ENCODE peak calls at places on chromosome 2, in six cellular contexts. S is NCI-H1417 treated with DMSO at 0.1 percent for 48 hours, Y is nephron progenitor cell, V is NT2/D1, L is left colon, F is aorta. U is an unnamed sample.

GRCh38 chr2:157627594-157628281 is 926 bp downstream of the ACVR1C start:
- DNase-seq in S (no peak), Y (peak), V (no peak), L (peak), F (no peak), U (no peak)

GRCh38 chr2:230043025-230043424 is 25.7 kb downstream of the SLC16A14 start:
- DNase-seq in S (no peak), Y (no peak), V (no peak), L (no peak), F (no peak), U (no peak)

GRCh38 chr2:177010134-177010533 is 202.5 kb upstream of the HNRNPA3 start:
- DNase-seq in S (no peak), Y (no peak), V (no peak), L (no peak), F (no peak), U (no peak)

GRCh38 chr2:235951980-235952379 is 216.2 kb downstream of the GBX2 start:
- DNase-seq in S (no peak), Y (no peak), V (no peak), L (no peak), F (no peak), U (no peak)

GRCh38 chr2:157053876-157054275 is 203.6 kb upstream of the GALNT5 start:
- DNase-seq in S (no peak), Y (no peak), V (no peak), L (no peak), F (no peak), U (no peak)

GRCh38 chr2:232563580-232563979 is 13.1 kb downstream of the EIF4E2 start:
- DNase-seq in S (no peak), Y (no peak), V (no peak), L (no peak), F (no peak), U (no peak)

GRCh38 chr2:44936275-44936674 is 5.2 kb upstream of the SIX3 start:
- DNase-seq in S (no peak), Y (no peak), V (no peak), L (no peak), F (no peak), U (no peak)

GRCh38 chr2:64987963-64988419 is 1.2 kb upstream of the SLC1A4 start:
- DNase-seq in S (peak), Y (no peak), V (no peak), L (no peak), F (no peak), U (no peak)